ENCODE peak calls at places on chromosomes 12 and 14, in ten cellular contexts. X, Q, N, G, J, E, H, L, R and V are unnamed samples.
A peak's percentile ranks its signal among the peaks of the same experiment; 100 is the strongest.

GRCh38 chr12:94710933-94711332 is 60.6 kb upstream of the TMCC3 start:
- DNase-seq in L (no peak), R (no peak), N (peak; percentile 49), G (no peak), Q (peak; percentile 45), H (no peak), J (peak; percentile 10), E (peak; percentile 40), X (no peak), V (no peak)

GRCh38 chr14:28879571-28879970 is 113.0 kb downstream of the FOXG1 start:
- DNase-seq in E (no peak), L (no peak), H (no peak), Q (no peak), X (peak; percentile 38), G (no peak), N (no peak), J (peak; percentile 80), R (no peak), V (no peak)

GRCh38 chr12:44405267-44405666 is 470.8 kb downstream of the NELL2 start:
- DNase-seq in J (no peak), G (no peak), L (no peak), H (no peak), X (no peak), Q (no peak), N (no peak), R (no peak), E (no peak), V (no peak)

GRCh38 chr14:54444701-54445100 is 3.5 kb upstream of the CNIH1 start:
- DNase-seq in L (no peak), G (no peak), R (no peak), N (no peak), E (no peak), X (no peak), J (no peak), Q (no peak), H (no peak), V (no peak)

GRCh38 chr14:101947577-101947903 is 16.8 kb upstream of the DYNC1H1 start:
- DNase-seq in E (no peak), H (no peak), Q (no peak), L (no peak), R (no peak), N (no peak), X (no peak), J (no peak), G (no peak), V (no peak)

GRCh38 chr12:47356129-47356622 is 276.4 kb upstream of the AMIGO2 start:
- DNase-seq in E (no peak), G (no peak), N (no peak), L (no peak), X (no peak), Q (no peak), R (no peak), J (no peak), H (no peak), V (no peak)

GRCh38 chr14:79544671-79545070 is 666.6 kb downstream of the DIO2 start:
- DNase-seq in J (no peak), G (no peak), L (no peak), X (no peak), Q (no peak), E (no peak), R (no peak), N (no peak), H (no peak), V (no peak)

GRCh38 chr12:130761537-130762318 is 45.6 kb upstream of the RIMBP2 start:
- DNase-seq in E (peak; percentile 69), N (peak; percentile 57), J (peak; percentile 50), R (peak; percentile 32), Q (peak; percentile 80), L (peak; percentile 75), G (no peak), X (peak; percentile 44), H (peak; percentile 37), V (no peak)

GRCh38 chr14:100192250-100192671 is 32.8 kb upstream of the DEGS2 start:
- DNase-seq in G (no peak), X (no peak), E (peak; percentile 55), J (no peak), Q (no peak), H (no peak), R (no peak), N (no peak), L (peak; percentile 88), V (no peak)

GRCh38 chr14:24353551-24354529 is 14.0 kb upstream of the RIPK3 start:
- DNase-seq in H (no peak), X (no peak), G (no peak), N (peak; percentile 63), Q (no peak), J (no peak), L (no peak), E (no peak), R (peak; percentile 80), V (no peak)

GRCh38 chr12:50620050-50620974 is 115.5 kb downstream of the DIP2B start:
- DNase-seq in N (peak; percentile 89), R (peak; percentile 92), Q (no peak), H (no peak), X (peak; percentile 27), L (no peak), J (no peak), E (peak; percentile 91), G (no peak), V (no peak)

GRCh38 chr12:53952871-53953734 is 1.6 kb upstream of the HOXC12 start:
- DNase-seq in E (peak; percentile 29), X (no peak), J (no peak), H (no peak), Q (no peak), G (no peak), R (no peak), L (no peak), N (no peak), V (no peak)

GRCh38 chr12:30991466-30991865 is 64.9 kb downstream of the TSPAN11 start:
- DNase-seq in E (no peak), R (no peak), G (no peak), L (no peak), H (no peak), X (no peak), Q (no peak), N (no peak), J (no peak), V (no peak)